ENCODE peak calls at places on chromosomes 12 and 14, in five cellular contexts. D, F, Y, C and I are unnamed samples. For H3K4me1, the result is how much of the 10 kb centered on the place peaks cover.

GRCh38 chr12:57272337-57273151 is 21.6 kb upstream of the STAC3 start:
- DNase-seq in D (no peak), F (no peak), Y (no peak), C (peak), I (no peak)

GRCh38 chr12:55972045-55972843 is 1.6 kb upstream of the RAB5B start:
- DNase-seq in D (no peak), F (no peak), Y (peak), C (peak), I (peak)

GRCh38 chr14:34020014-34020413 is 69.1 kb upstream of the EGLN3 start:
- DNase-seq in D (no peak), F (no peak), Y (no peak), C (no peak), I (no peak)

GRCh38 chr12:20030847-20031246 is 337.5 kb upstream of the PDE3A start:
- DNase-seq in D (no peak), F (no peak), Y (no peak), C (no peak), I (peak)

GRCh38 chr14:85764809-85765208 is 234.9 kb downstream of the FLRT2 start:
- DNase-seq in D (no peak), F (no peak), Y (no peak), C (no peak), I (no peak)

GRCh38 chr14:49598479-49599301 is at the start of gene LRR1:
- DNase-seq in D (no peak), F (peak), Y (peak), C (peak), I (peak)

GRCh38 chr12:112370868-112371510 is 11.2 kb downstream of the HECTD4 start:
- DNase-seq in D (no peak), F (no peak), Y (peak), C (no peak), I (no peak)

GRCh38 chr14:102728509-102728908 is 48.7 kb upstream of the TRAF3 start:
- DNase-seq in D (no peak), F (no peak), Y (no peak), C (no peak), I (no peak)

GRCh38 chr12:49823951-49824350 is 4.3 kb downstream of the NCKAP5L start:
- DNase-seq in D (no peak), F (no peak), Y (no peak), C (no peak), I (no peak)

GRCh38 chr14:33848706-33849454 is 102.0 kb downstream of the EGLN3 start:
- DNase-seq in D (peak), F (no peak), Y (peak), C (peak), I (peak)

GRCh38 chr12:118302053-118302452 is 70.7 kb downstream of the TAOK3 start:
- DNase-seq in D (no peak), F (no peak), Y (no peak), C (no peak), I (no peak)

GRCh38 chr12:129009833-129010232 is 156.6 kb downstream of the GLT1D1 start:
- DNase-seq in D (no peak), F (no peak), Y (no peak), C (no peak), I (no peak)

GRCh38 chr14:65370890-65371289 is 41.6 kb upstream of the FUT8 start:
- DNase-seq in D (no peak), F (no peak), Y (no peak), C (no peak), I (peak)

GRCh38 chr12:120331390-120331789 is 3.8 kb upstream of the PLA2G1B start:
- DNase-seq in D (no peak), F (no peak), Y (no peak), C (no peak), I (no peak)

GRCh38 chr14:101109981-101110728 is 206.6 kb upstream of the RTL1 start:
- DNase-seq in D (no peak), F (no peak), Y (no peak), C (no peak), I (no peak)
- TF ChIP-seq CREB1 in D (no peak), F (no peak), Y (no peak), C (no peak), I (no peak)

GRCh38 chr14:93136009-93136408 is 20.3 kb upstream of the ITPK1 start:
- DNase-seq in D (no peak), F (no peak), Y (no peak), C (no peak), I (no peak)

GRCh38 chr14:93133476-93133875 is 17.8 kb upstream of the ITPK1 start:
- DNase-seq in D (no peak), F (no peak), Y (no peak), C (no peak), I (no peak)

GRCh38 chr14:93128785-93129459 is 13.2 kb upstream of the ITPK1 start:
- DNase-seq in D (no peak), F (no peak), Y (no peak), C (no peak), I (no peak)

GRCh38 chr14:93135399-93135798 is 19.7 kb upstream of the ITPK1 start:
- DNase-seq in D (no peak), F (no peak), Y (no peak), C (no peak), I (no peak)

DNA sequence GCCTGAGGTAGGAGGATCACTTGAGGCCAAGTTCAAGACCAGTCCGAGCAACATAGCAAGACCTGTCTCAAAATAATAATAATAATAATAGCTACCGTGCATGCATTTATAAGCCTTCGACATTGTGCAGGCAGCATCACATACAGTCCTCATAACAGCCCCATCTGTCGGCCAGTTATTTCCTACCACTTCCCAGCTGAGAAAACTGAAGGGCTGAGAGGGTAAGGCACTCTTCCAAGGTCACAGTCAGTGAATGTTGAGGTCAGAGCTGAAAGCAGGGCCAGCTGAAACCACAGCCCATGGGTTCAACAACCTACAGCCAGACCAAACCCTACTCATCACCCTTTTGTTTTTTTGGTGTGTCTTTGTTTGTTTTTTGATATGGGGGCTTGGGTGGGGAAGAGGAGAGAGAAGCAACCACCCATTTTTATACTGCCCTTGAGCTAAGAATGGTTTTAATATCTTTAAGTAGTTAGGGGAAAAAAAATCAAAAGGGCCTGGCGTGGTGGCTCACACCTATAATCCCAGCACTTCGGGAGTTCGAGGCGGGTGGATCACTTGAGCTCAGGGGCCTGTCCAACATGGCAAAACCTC is 16.8 kb upstream of the ITPK1 start:
- DNase-seq in D (no peak), F (no peak), Y (peak), C (no peak), I (peak)
- TF ChIP-seq CTCF in D (peak), F (peak), Y (peak), C (peak), I (peak)

DNA sequence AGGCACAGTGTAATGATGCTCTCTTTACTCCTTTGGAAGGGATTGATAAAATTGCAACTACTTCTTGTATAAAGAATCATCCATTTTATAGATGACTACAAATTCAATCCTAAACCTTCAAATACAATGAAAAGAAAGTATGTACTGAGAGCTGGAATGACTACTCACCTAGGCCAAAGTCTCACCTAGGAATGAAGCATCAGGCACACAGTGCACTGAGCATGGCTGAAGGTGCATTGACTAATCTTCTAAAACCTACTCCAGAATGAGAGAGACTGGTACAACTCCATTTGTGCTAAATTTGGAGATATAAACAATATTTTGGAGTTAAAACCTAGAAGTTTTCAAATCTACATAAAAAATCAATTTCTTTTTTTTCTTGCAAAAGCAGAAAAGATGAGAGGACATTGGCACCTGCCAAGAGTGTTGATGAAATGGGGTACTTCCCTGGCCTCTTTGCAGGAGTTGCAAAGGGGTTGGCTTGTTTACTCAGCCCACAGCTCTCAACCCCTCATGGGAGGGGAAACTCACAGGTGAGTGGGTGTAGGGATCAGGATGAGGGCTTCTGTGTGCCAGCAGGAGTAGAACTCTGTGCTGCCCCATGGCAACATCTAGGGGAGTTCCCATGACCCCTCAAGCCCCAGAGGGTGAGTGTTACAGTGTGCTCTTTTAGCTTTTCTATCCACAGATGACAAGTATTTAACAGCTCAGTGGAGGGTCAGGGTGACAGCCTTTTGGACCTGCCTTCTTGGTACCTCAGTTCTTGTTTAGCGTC is 31.3 kb downstream of the CLECL1 start:
- DNase-seq in D (no peak), F (no peak), Y (no peak), C (no peak), I (no peak)
- H3K4me1 ChIP-seq in D (under half), F (under half), Y (under half), C (under half), I (under half)

GRCh38 chr14:103869406-103870143 is 22.2 kb upstream of the PPP1R13B start:
- DNase-seq in D (no peak), F (no peak), Y (no peak), C (no peak), I (no peak)

GRCh38 chr14:103870891-103871595 is 23.7 kb upstream of the PPP1R13B start:
- DNase-seq in D (no peak), F (no peak), Y (no peak), C (no peak), I (no peak)

GRCh38 chr14:103872492-103873113 is 25.2 kb upstream of the PPP1R13B start:
- DNase-seq in D (no peak), F (no peak), Y (no peak), C (no peak), I (peak)

GRCh38 chr14:103870144-103870876 is 22.9 kb upstream of the PPP1R13B start:
- DNase-seq in D (no peak), F (no peak), Y (no peak), C (no peak), I (no peak)

GRCh38 chr14:103871596-103872480 is 24.5 kb upstream of the PPP1R13B start:
- DNase-seq in D (no peak), F (peak), Y (no peak), C (peak), I (peak)
- TF ChIP-seq CREB1 in D (no peak), F (no peak), Y (no peak), C (no peak), I (no peak)